ENCODE peak calls at places on chromosomes 16 and 17, in ten cellular contexts. V is K562, G is Panc1, H is GM23338, E is HCT116, T is breast epithelium, A is endothelial cell of umbilical vein, M is stomach, D is SK-N-SH, N is spleen. P is an unnamed sample. For H3K4me1, the result is how much of the 10 kb centered on the place peaks cover.

GRCh38 chr16:57194512-57194911 is 8.4 kb downstream of the RSPRY1 start:
- DNase-seq in V (peak), G (peak), H (no peak), E (peak), T (no peak), A (peak), M (no peak), D (peak), N (no peak), P (no peak)

GRCh38 chr16:54080524-54081008 is 206.0 kb downstream of the IRX3 start:
- DNase-seq in V (no peak), G (peak), H (no peak), E (no peak), T (peak), A (no peak), M (peak), D (no peak), N (no peak), P (no peak)

GRCh38 chr17:73278465-73279453 is 17.1 kb upstream of the CPSF4L start:
- DNase-seq in V (no peak), G (no peak), H (no peak), E (no peak), T (no peak), A (peak), M (peak), D (peak), N (no peak), P (no peak)

GRCh38 chr17:61475726-61476125 is 23.5 kb downstream of the TBX4 start:
- DNase-seq in V (no peak), G (no peak), H (no peak), E (no peak), T (no peak), A (no peak), M (no peak), D (no peak), N (peak), P (no peak)

GRCh38 chr16:57757326-57757786 is 21.8 kb downstream of the KATNB1 start:
- DNase-seq in V (peak), G (no peak), H (peak), E (no peak), T (peak), A (peak), M (peak), D (peak), N (peak), P (peak)

GRCh38 chr16:11308493-11309283 is 27.6 kb upstream of the PRM1 start:
- DNase-seq in V (peak), G (no peak), H (no peak), E (no peak), T (no peak), A (no peak), M (no peak), D (no peak), N (peak), P (no peak)

GRCh38 chr16:53131363-53132071 is 76.7 kb downstream of the CHD9 start:
- DNase-seq in V (peak), G (no peak), H (peak), E (no peak), T (peak), A (peak), M (peak), D (peak), N (peak), P (no peak)

GRCh38 chr16:88508376-88508867 is 55.3 kb downstream of the ZFPM1 start:
- DNase-seq in V (peak), G (no peak), H (no peak), E (no peak), T (no peak), A (no peak), M (no peak), D (no peak), N (no peak), P (no peak)

GRCh38 chr17:21042434-21043295 is at the start of gene USP22:
- DNase-seq in V (no peak), G (no peak), H (no peak), E (no peak), T (no peak), A (no peak), M (peak), D (peak), N (peak), P (no peak)

GRCh38 chr17:63477471-63478440 is 895 bp downstream of the ACE start:
- DNase-seq in V (no peak), G (no peak), H (no peak), E (no peak), T (no peak), A (peak), M (no peak), D (peak), N (no peak), P (no peak)

GRCh38 chr16:57021693-57022092 is 32.3 kb downstream of the NLRC5 start:
- DNase-seq in V (no peak), G (no peak), H (no peak), E (no peak), T (no peak), A (no peak), M (no peak), D (no peak), N (no peak), P (no peak)

GRCh38 chr16:26642047-26642664 is 424.6 kb upstream of the C16orf82 start:
- DNase-seq in V (no peak), G (no peak), H (no peak), E (no peak), T (no peak), A (no peak), M (no peak), D (no peak), N (no peak), P (peak)

GRCh38 chr17:7767425-7768021 is 50.0 kb downstream of the DNAH2 start:
- DNase-seq in V (no peak), G (no peak), H (no peak), E (no peak), T (no peak), A (no peak), M (no peak), D (no peak), N (peak), P (no peak)

GRCh38 chr16:35208001-35208935 is 1748.9 kb downstream of the TP53TG3F start:
- DNase-seq in V (no peak), G (no peak), H (no peak), E (no peak), T (no peak), A (no peak), M (no peak), D (peak), N (peak), P (peak)

GRCh38 chr16:87420401-87421368 is 28.5 kb downstream of the MAP1LC3B start:
- DNase-seq in V (peak), G (no peak), H (peak), E (no peak), T (no peak), A (no peak), M (no peak), D (no peak), N (no peak), P (no peak)

GRCh38 chr17:52790359-52790955 is 631.9 kb upstream of the CA10 start:
- DNase-seq in V (no peak), G (no peak), H (no peak), E (no peak), T (no peak), A (peak), M (no peak), D (no peak), N (no peak), P (no peak)

GRCh38 chr17:17385502-17385901 is 82.3 kb downstream of the NT5M start:
- DNase-seq in V (no peak), G (no peak), H (no peak), E (no peak), T (no peak), A (no peak), M (no peak), D (peak), N (peak), P (no peak)

GRCh38 chr17:42809250-42809649 is 10.6 kb downstream of the CNTD1 start:
- DNase-seq in V (no peak), G (no peak), H (no peak), E (no peak), T (no peak), A (no peak), M (no peak), D (no peak), N (no peak), P (no peak)

GRCh38 chr17:67779098-67779672 is 46.1 kb upstream of the BPTF start:
- DNase-seq in V (peak), G (no peak), H (peak), E (peak), T (peak), A (peak), M (peak), D (peak), N (peak), P (no peak)

GRCh38 chr17:40547079-40547784 is 18.0 kb downstream of the CCR7 start:
- DNase-seq in V (no peak), G (no peak), H (no peak), E (no peak), T (no peak), A (no peak), M (peak), D (no peak), N (peak), P (peak)

GRCh38 chr17:42107597-42108576 is 4.6 kb downstream of the DHX58 start:
- DNase-seq in V (peak), G (no peak), H (peak), E (peak), T (no peak), A (peak), M (peak), D (peak), N (peak), P (no peak)

DNA sequence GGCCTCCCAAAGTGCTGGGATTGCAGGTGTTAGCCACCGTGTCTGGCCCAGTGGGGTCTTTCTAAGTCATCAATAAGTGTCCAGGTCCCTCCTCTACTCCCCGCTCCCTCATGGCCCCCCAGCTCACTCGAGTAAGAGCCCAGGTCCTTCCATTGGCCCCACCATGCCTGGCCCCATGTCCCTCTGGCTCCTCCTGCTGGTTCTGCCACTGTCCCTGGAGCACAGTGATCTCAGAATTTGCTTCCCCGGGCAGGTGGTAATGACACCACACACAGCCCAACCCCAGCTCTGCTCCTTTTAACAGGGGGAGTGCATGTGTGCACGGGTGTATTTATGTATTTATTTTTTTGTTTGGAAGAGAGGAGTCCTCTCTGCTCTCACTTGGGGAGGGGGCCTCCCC is 19.6 kb downstream of the MGAT5B start:
- DNase-seq in V (peak), G (no peak), H (peak), E (no peak), T (no peak), A (no peak), M (no peak), D (no peak), N (no peak), P (no peak)
- TF ChIP-seq POLR2AphosphoS5 in V (no peak), G (no peak), H (no peak), E (no peak), T (no peak), A (no peak), M (no peak), D (no peak), N (no peak), P (no peak)

GRCh38 chr17:50207792-50208567 is 6.5 kb upstream of the COL1A1 start:
- DNase-seq in V (no peak), G (no peak), H (peak), E (no peak), T (no peak), A (no peak), M (no peak), D (no peak), N (no peak), P (no peak)

GRCh38 chr17:50208611-50209061 is 7.2 kb upstream of the COL1A1 start:
- DNase-seq in V (peak), G (no peak), H (no peak), E (no peak), T (no peak), A (no peak), M (no peak), D (no peak), N (no peak), P (no peak)

GRCh38 chr17:50210249-50211225 is 9.1 kb upstream of the COL1A1 start:
- DNase-seq in V (peak), G (no peak), H (peak), E (no peak), T (no peak), A (peak), M (no peak), D (peak), N (no peak), P (no peak)

GRCh38 chr17:50209133-50209471 is 7.7 kb upstream of the COL1A1 start:
- DNase-seq in V (no peak), G (no peak), H (no peak), E (no peak), T (no peak), A (no peak), M (no peak), D (no peak), N (no peak), P (no peak)

DNA sequence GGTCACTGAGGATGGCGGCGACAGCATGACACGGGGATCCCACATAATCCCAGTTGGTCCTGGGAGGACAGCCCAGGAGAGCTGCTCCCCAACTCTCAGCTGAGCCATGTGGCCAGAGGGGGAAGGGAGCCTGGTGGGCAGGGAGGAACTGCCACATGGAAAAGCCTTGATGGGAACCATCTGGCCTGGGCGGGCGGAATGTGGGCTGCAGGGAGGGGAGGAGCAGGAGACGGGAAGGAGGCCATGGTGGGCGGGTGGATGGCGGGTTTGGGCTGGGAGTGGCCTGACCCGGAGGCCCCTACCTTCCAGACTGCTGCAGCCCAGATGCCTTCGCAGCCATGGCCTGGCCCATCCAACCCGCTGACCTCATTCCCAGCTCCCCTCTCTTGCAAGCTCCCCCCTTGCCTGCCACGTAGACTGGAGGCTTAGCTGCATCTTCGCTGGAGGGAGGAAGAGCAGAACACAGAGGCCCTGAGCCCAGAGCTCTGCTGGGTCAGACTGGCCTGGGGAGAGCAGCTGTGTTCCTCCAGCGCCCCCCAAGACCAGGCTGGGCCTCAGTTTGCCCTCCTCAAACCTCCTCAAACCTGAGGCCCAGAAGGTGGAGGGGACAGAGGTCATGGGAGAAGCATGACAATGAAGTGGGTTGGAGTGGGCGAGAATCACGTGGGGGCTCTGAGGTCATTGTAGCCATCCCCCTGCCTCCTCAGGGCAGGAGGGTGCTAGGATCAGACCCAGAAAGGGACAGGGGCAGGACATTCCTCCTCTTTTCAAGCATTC is 8.2 kb upstream of the COL1A1 start:
- DNase-seq in V (peak), G (no peak), H (peak), E (no peak), T (peak), A (no peak), M (peak), D (peak), N (no peak), P (peak)
- H3K4me1 ChIP-seq in V (half or more), G (under half), H (under half), E (under half), T (under half), A (under half), M (under half), D (half or more), N (under half), P (under half)

GRCh38 chr17:78273813-78274212 is 42.4 kb downstream of the TMEM235 start:
- DNase-seq in V (no peak), G (no peak), H (no peak), E (no peak), T (no peak), A (no peak), M (no peak), D (no peak), N (no peak), P (no peak)

GRCh38 chr17:78272914-78273258 is 41.5 kb downstream of the TMEM235 start:
- DNase-seq in V (no peak), G (no peak), H (no peak), E (no peak), T (no peak), A (no peak), M (no peak), D (no peak), N (no peak), P (no peak)

GRCh38 chr17:78271419-78272160 is 40.2 kb downstream of the TMEM235 start:
- DNase-seq in V (peak), G (no peak), H (no peak), E (no peak), T (no peak), A (no peak), M (no peak), D (no peak), N (no peak), P (no peak)

GRCh38 chr17:78269893-78270490 is 38.6 kb downstream of the TMEM235 start:
- DNase-seq in V (no peak), G (no peak), H (no peak), E (no peak), T (no peak), A (no peak), M (no peak), D (no peak), N (no peak), P (no peak)

GRCh38 chr17:78272181-78272913 is 40.9 kb downstream of the TMEM235 start:
- DNase-seq in V (peak), G (no peak), H (peak), E (no peak), T (peak), A (no peak), M (peak), D (peak), N (peak), P (no peak)
- TF ChIP-seq POLR2AphosphoS5 in V (peak), G (no peak), H (no peak), E (no peak), T (no peak), A (no peak), M (no peak), D (no peak), N (peak), P (peak)

GRCh38 chr16:49775581-49775980 is 80.3 kb downstream of the ZNF423 start:
- DNase-seq in V (no peak), G (no peak), H (no peak), E (no peak), T (no peak), A (no peak), M (no peak), D (no peak), N (no peak), P (no peak)
- H3K4me1 ChIP-seq in V (under half), G (under half), H (under half), E (under half), T (under half), A (under half), M (under half), D (under half), N (under half), P (under half)

GRCh38 chr17:3978421-3979275 is 14.4 kb upstream of the ATP2A3 start:
- DNase-seq in V (no peak), G (no peak), H (no peak), E (no peak), T (no peak), A (peak), M (peak), D (peak), N (peak), P (no peak)
- TF ChIP-seq POLR2AphosphoS5 in V (no peak), G (no peak), H (no peak), E (no peak), T (no peak), A (peak), M (no peak), D (no peak), N (no peak), P (peak)

GRCh38 chr17:38710603-38710962 is 5.5 kb downstream of the MLLT6 start:
- DNase-seq in V (no peak), G (no peak), H (no peak), E (no peak), T (no peak), A (no peak), M (no peak), D (no peak), N (no peak), P (no peak)

GRCh38 chr17:38712593-38712992 is 7.5 kb downstream of the MLLT6 start:
- DNase-seq in V (no peak), G (no peak), H (no peak), E (no peak), T (no peak), A (no peak), M (no peak), D (no peak), N (no peak), P (no peak)

GRCh38 chr17:38709864-38710602 is 5.0 kb downstream of the MLLT6 start:
- DNase-seq in V (no peak), G (no peak), H (no peak), E (no peak), T (no peak), A (no peak), M (no peak), D (no peak), N (no peak), P (no peak)

GRCh38 chr17:38711792-38712571 is 6.9 kb downstream of the MLLT6 start:
- DNase-seq in V (peak), G (no peak), H (no peak), E (no peak), T (no peak), A (no peak), M (no peak), D (no peak), N (no peak), P (no peak)

GRCh38 chr17:38710985-38711384 is 5.9 kb downstream of the MLLT6 start:
- DNase-seq in V (peak), G (no peak), H (no peak), E (no peak), T (no peak), A (no peak), M (no peak), D (no peak), N (no peak), P (no peak)
- H3K4me1 ChIP-seq in V (half or more), G (under half), H (under half), E (under half), T (under half), A (under half), M (under half), D (under half), N (under half), P (under half)

GRCh38 chr17:31414590-31414918 is 23.1 kb downstream of the RAB11FIP4 start:
- DNase-seq in V (no peak), G (no peak), H (no peak), E (no peak), T (no peak), A (no peak), M (no peak), D (no peak), N (no peak), P (no peak)
- TF ChIP-seq POLR2AphosphoS5 in V (no peak), G (no peak), H (no peak), E (no peak), T (no peak), A (no peak), M (no peak), D (no peak), N (no peak), P (no peak)

DNA sequence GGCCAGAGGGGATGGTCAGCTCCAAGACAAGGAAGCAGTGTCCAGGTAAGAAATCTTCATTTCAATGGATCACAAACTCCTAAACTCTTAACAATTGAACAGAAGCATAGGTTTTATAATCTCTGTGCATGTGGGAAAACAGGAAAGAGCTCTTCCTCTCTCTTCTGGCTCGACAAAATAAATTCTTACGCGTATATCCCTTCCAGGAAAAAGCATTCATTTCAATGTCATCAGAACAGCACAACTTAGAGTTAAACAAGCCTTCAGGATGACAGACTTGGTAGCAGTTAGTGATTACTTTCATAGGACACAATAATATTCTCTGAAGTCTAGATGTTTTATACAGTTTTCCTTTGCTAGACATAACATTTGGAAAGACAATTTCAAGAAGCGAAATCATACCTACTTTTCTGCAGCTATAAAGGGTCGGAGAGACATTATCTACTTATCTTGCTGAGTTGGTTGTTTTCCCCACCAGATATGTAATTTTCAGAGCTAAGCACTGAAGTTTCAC is 19.3 kb upstream of the SLC35G3 start:
- DNase-seq in V (no peak), G (no peak), H (no peak), E (no peak), T (no peak), A (peak), M (no peak), D (no peak), N (no peak), P (no peak)
- H3K4me1 ChIP-seq in V (under half), G (under half), H (under half), E (under half), T (under half), A (under half), M (under half), D (under half), N (under half), P (under half)

DNA sequence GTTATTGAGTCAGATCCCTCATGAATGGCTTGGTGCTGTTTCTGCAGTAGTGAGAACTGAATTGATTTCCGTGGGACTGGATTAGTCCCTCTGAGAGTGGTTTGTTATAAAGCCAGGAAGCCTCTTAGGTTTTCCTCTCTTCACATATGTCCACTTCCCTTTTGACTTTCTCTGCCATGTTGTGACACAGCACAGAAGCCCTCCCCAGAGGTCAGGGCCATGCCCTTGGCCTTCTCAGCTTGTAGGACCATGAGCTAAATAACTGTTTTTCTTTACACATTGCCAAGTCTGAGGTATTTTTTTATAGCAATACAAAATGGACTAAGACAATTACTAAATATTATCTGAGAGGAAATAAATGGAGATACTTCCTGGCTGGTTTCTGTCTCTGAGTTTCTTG is 10.3 kb upstream of the HAPSTR1 start:
- DNase-seq in V (no peak), G (no peak), H (no peak), E (no peak), T (no peak), A (no peak), M (no peak), D (no peak), N (no peak), P (no peak)
- TF ChIP-seq POLR2AphosphoS5 in V (no peak), G (no peak), H (no peak), E (no peak), T (no peak), A (no peak), M (no peak), D (no peak), N (no peak), P (no peak)